ENCODE peak calls at places on chromosomes 4 and X, in four cellular contexts. V is heart right ventricle, Z is heart left ventricle, T is thoracic aorta. L is an unnamed sample. For H3K4me1 and H3K9me3, the result is how much of the 10 kb centered on the place peaks cover.

GRCh38 chr4:147828361-147828760 is 96.5 kb downstream of the ARHGAP10 start:
- DNase-seq in Z (no peak), V (no peak), T (no peak), L (no peak)

GRCh38 chr4:40736910-40737309 is 12.8 kb upstream of the NSUN7 start:
- DNase-seq in T (no peak), Z (no peak), V (no peak), L (no peak)

GRCh38 chrX:108699368-108699767 is 37.0 kb downstream of the IRS4 start:
- DNase-seq in T (no peak), Z (no peak), V (no peak), L (no peak)

GRCh38 chr4:52873861-52874343 is 11.8 kb downstream of the RASL11B start:
- DNase-seq in Z (no peak), T (no peak), V (no peak), L (no peak)

GRCh38 chrX:149898554-149898953 is 17.6 kb downstream of the MAGEA8 start:
- DNase-seq in Z (no peak), T (no peak), V (no peak), L (no peak)

GRCh38 chr4:3369781-3370660 is 71.7 kb upstream of the HGFAC start:
- DNase-seq in Z (no peak), T (no peak), V (peak), L (no peak)

GRCh38 chrX:106246511-106246910 is 78.4 kb downstream of the PWWP3B start:
- DNase-seq in Z (no peak), T (no peak), V (no peak), L (no peak)

GRCh38 chrX:56783450-56783831 is 54.4 kb downstream of the NBDY start:
- DNase-seq in T (no peak), Z (no peak), V (no peak), L (peak)

GRCh38 chr4:13539721-13540445 is 4.4 kb downstream of the NKX3-2 start:
- DNase-seq in T (no peak), Z (no peak), V (no peak), L (no peak)

GRCh38 chr4:122798101-122798500 is 28.5 kb upstream of the FGF2 start:
- DNase-seq in V (peak), Z (no peak), T (no peak), L (no peak)

DNA sequence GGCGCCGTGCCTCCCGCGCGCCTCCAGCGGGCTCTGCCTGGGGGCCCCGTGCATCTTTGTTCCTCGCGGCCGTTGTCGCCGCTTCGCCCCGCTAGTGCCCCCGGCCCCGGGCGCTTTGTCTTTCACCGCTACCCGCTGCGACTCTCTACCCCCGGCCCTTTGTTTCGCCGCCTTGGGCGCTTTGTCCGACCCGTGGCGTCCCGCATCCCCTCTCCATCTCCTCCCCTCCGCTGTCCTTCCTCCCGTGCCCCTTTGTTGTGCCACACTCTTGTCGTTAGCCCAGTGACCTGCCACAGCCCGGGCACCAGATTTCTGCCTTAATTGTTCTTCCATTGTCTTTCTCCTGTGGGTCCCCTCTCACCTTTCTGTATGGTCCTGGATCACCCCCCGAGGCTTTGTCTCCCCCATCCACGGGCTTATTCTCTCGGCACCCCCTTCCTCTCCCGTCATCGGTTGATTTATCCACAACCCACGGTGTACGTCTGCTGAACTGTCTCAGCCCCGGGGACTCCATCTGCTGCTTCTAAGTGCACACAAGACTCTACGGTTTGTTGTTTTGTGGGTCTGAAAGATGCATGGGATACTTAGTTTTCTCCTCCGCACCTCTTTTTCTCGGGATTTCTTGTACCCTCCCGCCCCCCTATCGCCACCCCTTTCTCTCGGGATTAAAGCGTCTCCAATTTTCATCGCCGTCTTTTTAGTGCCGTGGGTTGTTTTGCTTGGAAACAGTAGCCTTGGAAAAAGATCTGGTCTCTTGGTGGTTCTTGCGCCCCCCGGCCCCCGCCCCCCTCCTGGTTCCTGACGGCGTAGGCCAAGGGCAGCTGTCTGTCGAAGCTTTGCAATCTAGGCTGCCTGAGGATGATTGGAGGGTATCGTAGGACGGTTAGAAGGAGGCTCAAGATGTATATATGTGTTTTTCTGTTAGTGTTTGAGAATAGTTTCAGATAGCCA is 787 bp downstream of the RBPJ start:
- DNase-seq in Z (peak), V (no peak), T (no peak), L (no peak)
- H3K4me1 ChIP-seq in Z (under half), V (under half), T (under half), L (under half)

GRCh38 chr4:35342833-35343232 is 901.5 kb downstream of the ARAP2 start:
- DNase-seq in V (no peak), Z (no peak), T (no peak), L (no peak)
- H3K9me3 ChIP-seq in V (under half), Z (under half), T (under half), L (under half)

GRCh38 chr4:20251061-20251795 is 477 bp upstream of the SLIT2 start:
- DNase-seq in V (no peak), Z (no peak), T (no peak), L (no peak)
- H3K27ac ChIP-seq in V (peak), Z (no peak), T (no peak), L (peak)

GRCh38 chr4:140805293-140805692 is 49.1 kb upstream of the TBC1D9 start:
- DNase-seq in Z (no peak), V (no peak), T (no peak), L (no peak)
- H3K4me1 ChIP-seq in Z (under half), V (under half), T (under half), L (under half)

GRCh38 chr4:37516057-37516775 is 170.0 kb downstream of the RELL1 start:
- DNase-seq in V (no peak), T (no peak), Z (no peak), L (no peak)
- H3K9me3 ChIP-seq in V (under half), T (under half), Z (under half), L (under half)

GRCh38 chr4:138188406-138189084 is 53.6 kb downstream of the SLC7A11 start:
- DNase-seq in T (no peak), Z (no peak), V (no peak), L (no peak)
- H3K27ac ChIP-seq in T (no peak), Z (no peak), V (no peak), L (no peak)